ENCODE peak calls at places on chromosome 2, in five cellular contexts. G is coronary artery, S is AG09319, N is A673, Y is foreskin fibroblast. B is an unnamed sample.

GRCh38 chr2:96685592-96686459 is 43.3 kb downstream of the FER1L5 start:
- DNase-seq in N (no peak), G (no peak), S (no peak), Y (no peak), B (no peak)

GRCh38 chr2:67255933-67256615 is 141.1 kb upstream of the ETAA1 start:
- DNase-seq in Y (peak; percentile 71), S (peak; percentile 7), N (no peak), G (no peak), B (no peak)

GRCh38 chr2:234502285-234502918 is 5.5 kb upstream of the ARL4C start:
- DNase-seq in N (peak; percentile 40), Y (peak; percentile 72), G (no peak), S (peak; percentile 20), B (no peak)

GRCh38 chr2:129233751-129234406 is 745.6 kb upstream of the RAB6C start:
- DNase-seq in Y (no peak), S (no peak), G (no peak), N (peak; percentile 8), B (no peak)

GRCh38 chr2:28674062-28674712 is 77.4 kb upstream of the PPP1CB start:
- DNase-seq in G (no peak), S (no peak), Y (no peak), N (no peak), B (no peak)

GRCh38 chr2:184336688-184337087 is 261.6 kb upstream of the ZNF804A start:
- DNase-seq in N (no peak), G (no peak), Y (no peak), S (no peak), B (no peak)

GRCh38 chr2:132489150-132489549 is 72.5 kb downstream of the GPR39 start:
- DNase-seq in S (no peak), Y (no peak), N (peak; percentile 45), G (no peak), B (no peak)

GRCh38 chr2:182821172-182821571 is 45.3 kb downstream of the FRZB start:
- DNase-seq in N (no peak), S (no peak), Y (no peak), G (no peak), B (no peak)

GRCh38 chr2:30702694-30703093 is 104.6 kb downstream of the CAPN13 start:
- DNase-seq in N (no peak), G (peak; percentile 14), Y (no peak), S (no peak), B (no peak)

GRCh38 chr2:98702127-98702802 is 28.7 kb downstream of the MGAT4A start:
- DNase-seq in N (no peak), Y (no peak), G (no peak), S (no peak), B (no peak)

GRCh38 chr2:174004900-174005605 is 39.9 kb upstream of the SP3 start:
- DNase-seq in S (no peak), N (no peak), Y (peak; percentile 59), G (no peak), B (no peak)

GRCh38 chr2:235608200-235608591 is 114.4 kb downstream of the AGAP1 start:
- DNase-seq in N (no peak), G (no peak), S (no peak), Y (no peak), B (no peak)

GRCh38 chr2:142756430-142756829 is 121.0 kb upstream of the KYNU start:
- DNase-seq in G (no peak), S (no peak), N (no peak), Y (peak; percentile 20), B (no peak)

GRCh38 chr2:236671820-236672520 is 102.3 kb downstream of the ACKR3 start:
- DNase-seq in S (no peak), Y (no peak), N (no peak), G (peak; percentile 59), B (peak; percentile 71)

GRCh38 chr2:24315669-24316068 is 44.7 kb downstream of the ITSN2 start:
- DNase-seq in S (no peak), Y (no peak), N (no peak), G (no peak), B (no peak)

GRCh38 chr2:98649135-98649991 is 41.0 kb downstream of the UNC50 start:
- DNase-seq in N (peak; percentile 82), G (peak; percentile 80), S (peak; percentile 38), Y (peak; percentile 61), B (peak; percentile 91)

GRCh38 chr2:50346586-50347351 is 685.2 kb downstream of the NRXN1 start:
- DNase-seq in S (no peak), Y (no peak), N (no peak), G (no peak), B (peak; percentile 83)

DNA sequence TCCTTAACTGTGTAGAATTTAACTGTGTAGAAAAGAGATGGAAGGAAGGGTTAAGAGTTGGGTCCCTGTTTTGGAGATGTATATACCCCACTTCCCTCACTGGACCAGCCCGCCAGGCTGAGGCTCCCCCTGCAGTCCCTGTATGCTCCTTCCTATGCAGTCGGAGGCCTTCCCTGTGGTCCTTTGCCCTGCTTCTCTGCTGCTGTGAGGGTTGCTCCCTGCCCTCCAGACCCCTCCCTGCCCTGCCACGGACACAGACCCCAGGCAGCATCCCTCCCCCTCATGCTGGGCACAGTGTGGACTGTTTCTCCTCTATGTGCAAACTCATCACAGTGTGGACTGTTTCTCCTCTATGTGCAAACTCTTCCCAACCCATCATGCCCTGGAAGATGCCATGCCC is 88.7 kb downstream of the TGOLN2 start:
- DNase-seq in S (no peak), Y (no peak), N (no peak), G (no peak), B (no peak)
- TF ChIP-seq CTCF in S (no peak), Y (no peak), N (no peak), G (no peak), B (no peak)

GRCh38 chr2:11446733-11447248 is 19.2 kb downstream of the E2F6 start:
- DNase-seq in G (no peak), S (peak; percentile 12), N (peak; percentile 80), Y (peak; percentile 42), B (peak; percentile 86)

GRCh38 chr2:11444737-11445136 is 21.2 kb downstream of the E2F6 start:
- DNase-seq in G (no peak), S (no peak), N (no peak), Y (no peak), B (peak; percentile 8)
- TF ChIP-seq CTCF in G (no peak), S (no peak), N (no peak), Y (no peak), B (peak; percentile 30)

GRCh38 chr2:65969161-65969560 is 465.8 kb upstream of the MEIS1 start:
- DNase-seq in G (no peak), S (no peak), N (no peak), Y (no peak), B (no peak)

GRCh38 chr2:65974067-65974723 is 460.7 kb upstream of the MEIS1 start:
- DNase-seq in N (peak; percentile 48), G (no peak), Y (no peak), S (no peak), B (no peak)
- TF ChIP-seq CTCF in N (peak; percentile 53), G (no peak), Y (peak; percentile 17), S (no peak), B (no peak)

DNA sequence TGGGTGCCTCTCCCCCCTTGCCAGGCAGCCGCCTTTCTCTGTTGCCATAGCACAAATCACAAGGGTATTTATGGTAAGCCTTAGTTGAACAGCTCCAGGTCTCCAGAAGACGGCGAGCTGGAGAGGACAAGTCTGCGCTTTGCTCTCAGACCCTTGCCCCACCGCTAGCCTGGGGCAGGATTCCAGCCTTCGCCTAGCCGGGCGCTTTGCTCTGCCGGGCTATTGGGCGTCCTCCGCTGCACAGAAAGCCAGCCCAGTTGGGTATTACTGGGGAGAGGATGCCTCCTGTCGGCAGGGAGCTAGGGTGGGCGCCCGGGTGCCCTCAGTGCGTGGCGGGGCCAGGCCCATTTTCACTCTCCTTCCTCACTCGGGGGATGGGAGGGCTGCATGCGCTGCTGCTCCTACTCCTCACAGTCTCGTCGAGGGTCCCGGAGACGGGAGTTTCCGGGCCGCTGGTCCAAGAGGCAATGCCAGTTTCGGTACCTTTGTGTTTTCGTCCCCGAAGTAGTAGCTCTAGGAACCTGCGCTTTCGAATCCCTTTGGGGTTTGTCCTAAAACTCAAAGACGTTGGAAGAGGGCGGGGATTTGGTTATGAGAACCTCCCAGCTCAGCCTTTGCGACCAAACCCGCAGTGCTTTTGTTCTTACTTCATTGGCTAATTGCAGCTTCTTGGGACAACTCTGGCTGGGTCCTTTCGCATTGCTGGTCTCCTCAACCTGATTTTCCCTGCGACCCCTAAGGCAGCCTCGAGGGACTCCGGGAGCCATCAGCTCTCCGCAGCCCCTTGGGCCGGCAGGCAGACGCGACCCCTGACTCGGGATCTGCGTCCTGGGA is 3.6 kb upstream of the DLX2 start:
- DNase-seq in N (peak; percentile 87), G (no peak), Y (no peak), S (no peak), B (peak; percentile 86)
- TF ChIP-seq CTCF in N (peak; percentile 85), G (no peak), Y (peak; percentile 47), S (peak; percentile 63), B (peak; percentile 67)

GRCh38 chr2:127173073-127173472 is 47.0 kb downstream of the CYP27C1 start:
- DNase-seq in Y (peak; percentile 92), S (no peak), N (no peak), G (peak; percentile 69), B (peak; percentile 64)

GRCh38 chr2:127175821-127176354 is 44.2 kb downstream of the CYP27C1 start:
- DNase-seq in N (no peak), G (peak; percentile 74), S (no peak), Y (peak; percentile 69), B (no peak)

GRCh38 chr2:127175406-127175805 is 44.7 kb downstream of the CYP27C1 start:
- DNase-seq in Y (peak; percentile 20), G (peak; percentile 74), S (no peak), N (no peak), B (no peak)

GRCh38 chr2:127174977-127175376 is 45.1 kb downstream of the CYP27C1 start:
- DNase-seq in N (no peak), S (no peak), G (peak; percentile 72), Y (peak; percentile 31), B (no peak)

DNA sequence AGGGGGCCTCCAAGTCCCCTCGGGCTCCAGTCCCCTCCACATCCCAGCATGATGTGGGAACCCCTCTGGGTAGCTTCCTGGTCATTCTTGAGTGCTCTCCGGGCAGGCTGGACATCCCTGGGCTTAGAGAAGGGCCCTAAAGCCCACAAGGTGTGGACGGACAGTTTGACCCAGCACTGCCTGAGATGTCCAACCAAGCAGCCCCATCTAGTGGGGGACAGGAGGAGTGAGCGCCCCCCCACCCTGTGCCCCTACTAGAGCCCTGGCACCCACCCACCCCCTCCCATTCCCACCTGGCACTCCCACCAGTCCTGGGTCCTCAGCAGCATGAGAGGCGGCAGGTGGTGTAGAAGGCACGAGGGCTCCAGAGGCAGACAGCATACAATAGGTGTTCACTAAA is 45.9 kb downstream of the CYP27C1 start:
- DNase-seq in Y (peak; percentile 26), N (no peak), G (peak; percentile 57), S (no peak), B (no peak)
- TF ChIP-seq CTCF in Y (peak; percentile 23), N (peak; percentile 31), G (no peak), S (peak; percentile 43), B (peak; percentile 63)

DNA sequence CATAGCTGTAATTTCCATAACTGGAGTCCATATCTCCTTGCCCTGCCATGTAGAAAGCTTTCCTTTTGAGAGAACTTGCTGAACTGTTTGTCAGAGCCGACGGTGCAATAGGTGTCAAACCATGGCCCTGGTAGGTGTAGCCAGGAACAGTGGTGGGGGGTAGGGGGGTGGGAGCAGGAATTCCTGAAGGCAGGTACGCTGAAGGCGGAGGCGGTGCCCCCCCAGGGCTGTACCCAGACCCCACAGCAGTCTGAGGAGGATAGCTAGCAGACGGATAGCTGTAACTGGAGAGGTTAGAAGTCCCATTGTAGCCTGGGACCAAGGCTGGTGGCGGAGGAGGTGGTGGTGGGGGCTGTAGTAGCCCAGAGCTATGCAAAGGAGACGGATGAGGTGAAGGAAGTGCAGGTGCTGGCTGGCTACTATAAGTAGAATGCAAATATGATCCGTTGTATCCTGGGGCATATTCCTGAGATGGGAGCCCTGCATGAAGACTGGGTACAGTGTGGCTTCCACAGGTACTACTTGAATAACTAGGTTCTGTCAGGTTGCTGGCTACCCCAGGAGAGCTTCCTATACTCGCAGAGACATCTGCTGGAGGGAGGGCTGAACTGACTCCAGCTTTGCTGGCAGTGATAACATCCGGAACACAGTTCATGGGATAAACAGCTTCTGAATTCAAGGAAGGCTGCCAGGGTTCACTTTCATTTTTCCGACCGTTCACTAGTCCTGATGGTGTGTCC is 124.8 kb downstream of the FIGN start:
- DNase-seq in N (peak; percentile 29), G (no peak), S (no peak), Y (no peak), B (no peak)
- TF ChIP-seq CTCF in N (peak; percentile 46), G (no peak), S (no peak), Y (no peak), B (peak; percentile 30)